ENCODE peak calls at places on chromosome 12, in seven cellular contexts. One of them, this sample, is unnamed.
A peak's percentile ranks its signal among the peaks of the same experiment; 100 is the strongest.

GRCh38 chr12:15689751-15690191 is 99.4 kb downstream of the EPS8 start:
- DNase-seq in AG09309: no peak
- DNase-seq in prostate gland: no peak
- DNase-seq in fibroblast of lung: no peak
- DNase-seq in fibroblast of mammary gland: no peak
- DNase-seq in fibroblast of pulmonary artery: no peak
- DNase-seq in CD8-positive, alpha-beta T cell: no peak
- DNase-seq in this sample: no peak

GRCh38 chr12:107079172-107080011 is 14.0 kb downstream of the CRY1 start:
- DNase-seq in AG09309: no peak
- DNase-seq in prostate gland: no peak
- DNase-seq in fibroblast of lung: peak; percentile 58
- DNase-seq in fibroblast of mammary gland: peak; percentile 64
- DNase-seq in fibroblast of pulmonary artery: peak; percentile 60
- DNase-seq in CD8-positive, alpha-beta T cell: no peak
- DNase-seq in this sample: no peak

GRCh38 chr12:101670007-101670671 is 27.3 kb upstream of the CHPT1 start:
- DNase-seq in AG09309: peak; percentile 29
- DNase-seq in prostate gland: no peak
- DNase-seq in fibroblast of lung: peak; percentile 27
- DNase-seq in fibroblast of mammary gland: peak; percentile 66
- DNase-seq in fibroblast of pulmonary artery: peak; percentile 69
- DNase-seq in CD8-positive, alpha-beta T cell: no peak
- DNase-seq in this sample: no peak

GRCh38 chr12:125882141-125882540 is 816.9 kb downstream of the AACS start:
- DNase-seq in AG09309: no peak
- DNase-seq in prostate gland: no peak
- DNase-seq in fibroblast of lung: peak; percentile 47
- DNase-seq in fibroblast of mammary gland: no peak
- DNase-seq in fibroblast of pulmonary artery: no peak
- DNase-seq in CD8-positive, alpha-beta T cell: no peak
- DNase-seq in this sample: no peak

GRCh38 chr12:123749355-123749754 is 12.7 kb upstream of the DNAH10 start:
- DNase-seq in AG09309: no peak
- DNase-seq in prostate gland: no peak
- DNase-seq in fibroblast of lung: no peak
- DNase-seq in fibroblast of mammary gland: no peak
- DNase-seq in fibroblast of pulmonary artery: no peak
- DNase-seq in CD8-positive, alpha-beta T cell: no peak
- DNase-seq in this sample: no peak

GRCh38 chr12:53867216-53868012 is 71.2 kb upstream of the HOXC13 start:
- DNase-seq in AG09309: no peak
- DNase-seq in prostate gland: no peak
- DNase-seq in fibroblast of lung: no peak
- DNase-seq in fibroblast of mammary gland: peak; percentile 19
- DNase-seq in fibroblast of pulmonary artery: no peak
- DNase-seq in CD8-positive, alpha-beta T cell: no peak
- DNase-seq in this sample: no peak

GRCh38 chr12:47718531-47718930 is 6.8 kb downstream of the ENDOU start:
- DNase-seq in AG09309: no peak
- DNase-seq in prostate gland: no peak
- DNase-seq in fibroblast of lung: no peak
- DNase-seq in fibroblast of mammary gland: no peak
- DNase-seq in fibroblast of pulmonary artery: no peak
- DNase-seq in CD8-positive, alpha-beta T cell: peak; percentile 31
- DNase-seq in this sample: no peak

GRCh38 chr12:121536058-121536928 is 44.5 kb downstream of the KDM2B start:
- DNase-seq in AG09309: peak; percentile 46
- DNase-seq in prostate gland: peak; percentile 62
- DNase-seq in fibroblast of lung: peak; percentile 83
- DNase-seq in fibroblast of mammary gland: peak; percentile 76
- DNase-seq in fibroblast of pulmonary artery: peak; percentile 85
- DNase-seq in CD8-positive, alpha-beta T cell: peak; percentile 81
- DNase-seq in this sample: peak; percentile 88

GRCh38 chr12:5047729-5048128 is 4.0 kb downstream of the KCNA5 start:
- DNase-seq in AG09309: no peak
- DNase-seq in prostate gland: no peak
- DNase-seq in fibroblast of lung: no peak
- DNase-seq in fibroblast of mammary gland: no peak
- DNase-seq in fibroblast of pulmonary artery: no peak
- DNase-seq in CD8-positive, alpha-beta T cell: no peak
- DNase-seq in this sample: no peak

GRCh38 chr12:113438523-113439300 is 16.5 kb downstream of the SDSL start:
- DNase-seq in AG09309: no peak
- DNase-seq in prostate gland: no peak
- DNase-seq in fibroblast of lung: no peak
- DNase-seq in fibroblast of mammary gland: no peak
- DNase-seq in fibroblast of pulmonary artery: no peak
- DNase-seq in CD8-positive, alpha-beta T cell: no peak
- DNase-seq in this sample: no peak

GRCh38 chr12:25644964-25645363 is 91.9 kb upstream of the LMNTD1 start:
- DNase-seq in AG09309: no peak
- DNase-seq in prostate gland: no peak
- DNase-seq in fibroblast of lung: no peak
- DNase-seq in fibroblast of mammary gland: peak; percentile 67
- DNase-seq in fibroblast of pulmonary artery: no peak
- DNase-seq in CD8-positive, alpha-beta T cell: no peak
- DNase-seq in this sample: no peak

GRCh38 chr12:21941522-21942376 is 523 bp upstream of the ABCC9 start:
- DNase-seq in AG09309: no peak
- DNase-seq in prostate gland: no peak
- DNase-seq in fibroblast of lung: peak; percentile 51
- DNase-seq in fibroblast of mammary gland: peak; percentile 69
- DNase-seq in fibroblast of pulmonary artery: peak; percentile 46
- DNase-seq in CD8-positive, alpha-beta T cell: no peak
- DNase-seq in this sample: peak; percentile 83
- TF ChIP-seq CTCF in AG09309: peak; percentile 73
- TF ChIP-seq CTCF in prostate gland: no peak
- TF ChIP-seq CTCF in fibroblast of lung: peak; percentile 58
- TF ChIP-seq CTCF in fibroblast of mammary gland: peak; percentile 54
- TF ChIP-seq CTCF in fibroblast of pulmonary artery: peak; percentile 48
- TF ChIP-seq CTCF in CD8-positive, alpha-beta T cell: no peak
- TF ChIP-seq CTCF in this sample: peak; percentile 48

GRCh38 chr12:42760550-42760949 is 171.0 kb upstream of the PRICKLE1 start:
- DNase-seq in AG09309: no peak
- DNase-seq in prostate gland: no peak
- DNase-seq in fibroblast of lung: no peak
- DNase-seq in fibroblast of mammary gland: peak; percentile 36
- DNase-seq in fibroblast of pulmonary artery: no peak
- DNase-seq in CD8-positive, alpha-beta T cell: no peak
- DNase-seq in this sample: no peak

GRCh38 chr12:42758806-42759205 is 169.3 kb upstream of the PRICKLE1 start:
- DNase-seq in AG09309: no peak
- DNase-seq in prostate gland: no peak
- DNase-seq in fibroblast of lung: peak; percentile 41
- DNase-seq in fibroblast of mammary gland: no peak
- DNase-seq in fibroblast of pulmonary artery: no peak
- DNase-seq in CD8-positive, alpha-beta T cell: no peak
- DNase-seq in this sample: no peak

GRCh38 chr12:42756841-42757661 is 167.5 kb upstream of the PRICKLE1 start:
- DNase-seq in AG09309: peak; percentile 80
- DNase-seq in prostate gland: no peak
- DNase-seq in fibroblast of lung: peak; percentile 100
- DNase-seq in fibroblast of mammary gland: peak; percentile 89
- DNase-seq in fibroblast of pulmonary artery: peak; percentile 80
- DNase-seq in CD8-positive, alpha-beta T cell: no peak
- DNase-seq in this sample: no peak

GRCh38 chr12:42759622-42760273 is 170.2 kb upstream of the PRICKLE1 start:
- DNase-seq in AG09309: peak; percentile 18
- DNase-seq in prostate gland: peak; percentile 76
- DNase-seq in fibroblast of lung: peak; percentile 76
- DNase-seq in fibroblast of mammary gland: peak; percentile 89
- DNase-seq in fibroblast of pulmonary artery: peak; percentile 84
- DNase-seq in CD8-positive, alpha-beta T cell: no peak
- DNase-seq in this sample: peak; percentile 72

GRCh38 chr12:42757735-42758134 is 168.2 kb upstream of the PRICKLE1 start:
- DNase-seq in AG09309: no peak
- DNase-seq in prostate gland: no peak
- DNase-seq in fibroblast of lung: no peak
- DNase-seq in fibroblast of mammary gland: no peak
- DNase-seq in fibroblast of pulmonary artery: no peak
- DNase-seq in CD8-positive, alpha-beta T cell: no peak
- DNase-seq in this sample: no peak
- H3K4me3 ChIP-seq in AG09309: no peak overlapping the region
- H3K4me3 ChIP-seq in prostate gland: no peak overlapping the region
- H3K4me3 ChIP-seq in fibroblast of lung: no peak overlapping the region
- H3K4me3 ChIP-seq in fibroblast of mammary gland: no peak overlapping the region
- H3K4me3 ChIP-seq in fibroblast of pulmonary artery: no peak overlapping the region
- H3K4me3 ChIP-seq in CD8-positive, alpha-beta T cell: no peak overlapping the region
- H3K4me3 ChIP-seq in this sample: no peak overlapping the region

GRCh38 chr12:323507-323906 is 60.9 kb upstream of the SLC6A13 start:
- DNase-seq in AG09309: no peak
- DNase-seq in prostate gland: no peak
- DNase-seq in fibroblast of lung: no peak
- DNase-seq in fibroblast of mammary gland: no peak
- DNase-seq in fibroblast of pulmonary artery: no peak
- DNase-seq in CD8-positive, alpha-beta T cell: no peak
- DNase-seq in this sample: no peak

GRCh38 chr12:325886-326285 is 63.2 kb downstream of the KDM5A start:
- DNase-seq in AG09309: no peak
- DNase-seq in prostate gland: no peak
- DNase-seq in fibroblast of lung: no peak
- DNase-seq in fibroblast of mammary gland: no peak
- DNase-seq in fibroblast of pulmonary artery: no peak
- DNase-seq in CD8-positive, alpha-beta T cell: no peak
- DNase-seq in this sample: no peak

GRCh38 chr12:319116-319515 is 56.5 kb upstream of the SLC6A13 start:
- DNase-seq in AG09309: no peak
- DNase-seq in prostate gland: no peak
- DNase-seq in fibroblast of lung: peak; percentile 33
- DNase-seq in fibroblast of mammary gland: no peak
- DNase-seq in fibroblast of pulmonary artery: no peak
- DNase-seq in CD8-positive, alpha-beta T cell: no peak
- DNase-seq in this sample: no peak

GRCh38 chr12:321606-322326 is 59.1 kb upstream of the SLC6A13 start:
- DNase-seq in AG09309: no peak
- DNase-seq in prostate gland: peak; percentile 39
- DNase-seq in fibroblast of lung: no peak
- DNase-seq in fibroblast of mammary gland: peak; percentile 15
- DNase-seq in fibroblast of pulmonary artery: peak; percentile 55
- DNase-seq in CD8-positive, alpha-beta T cell: no peak
- DNase-seq in this sample: no peak
- TF ChIP-seq CTCF in AG09309: no peak
- TF ChIP-seq CTCF in prostate gland: peak; percentile 54
- TF ChIP-seq CTCF in fibroblast of lung: peak; percentile 18
- TF ChIP-seq CTCF in fibroblast of mammary gland: peak; percentile 22
- TF ChIP-seq CTCF in fibroblast of pulmonary artery: peak; percentile 36
- TF ChIP-seq CTCF in CD8-positive, alpha-beta T cell: no peak
- TF ChIP-seq CTCF in this sample: no peak

DNA sequence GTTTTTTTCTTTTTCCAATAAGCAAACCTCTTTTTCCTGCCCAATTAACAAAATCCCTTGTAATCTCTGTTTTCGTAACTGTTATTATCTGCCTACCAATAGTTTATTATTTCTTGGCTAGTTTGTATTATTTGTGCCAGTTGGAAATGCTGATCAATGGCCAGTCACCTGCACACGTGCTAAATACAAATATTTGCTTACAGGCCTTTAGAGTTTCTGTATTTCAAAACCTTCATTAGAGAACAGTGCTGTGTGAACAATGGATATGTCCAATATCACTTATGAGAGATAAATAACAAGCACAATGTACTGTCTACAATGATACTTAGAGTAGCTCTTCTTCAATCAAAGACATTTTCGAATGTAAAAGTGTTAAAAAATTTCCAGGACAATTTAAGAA is 10.8 kb upstream of the DYRK2 start:
- DNase-seq in AG09309: no peak
- DNase-seq in prostate gland: no peak
- DNase-seq in fibroblast of lung: no peak
- DNase-seq in fibroblast of mammary gland: no peak
- DNase-seq in fibroblast of pulmonary artery: no peak
- DNase-seq in CD8-positive, alpha-beta T cell: no peak
- DNase-seq in this sample: no peak
- H3K4me3 ChIP-seq in AG09309: no peak overlapping the region
- H3K4me3 ChIP-seq in prostate gland: no peak overlapping the region
- H3K4me3 ChIP-seq in fibroblast of lung: no peak overlapping the region
- H3K4me3 ChIP-seq in fibroblast of mammary gland: no peak overlapping the region
- H3K4me3 ChIP-seq in fibroblast of pulmonary artery: no peak overlapping the region
- H3K4me3 ChIP-seq in CD8-positive, alpha-beta T cell: no peak overlapping the region
- H3K4me3 ChIP-seq in this sample: no peak overlapping the region

GRCh38 chr12:31659087-31659942 is at the start of gene ETFBKMT:
- DNase-seq in AG09309: peak; percentile 35
- DNase-seq in prostate gland: peak; percentile 89
- DNase-seq in fibroblast of lung: peak; percentile 91
- DNase-seq in fibroblast of mammary gland: peak; percentile 83
- DNase-seq in fibroblast of pulmonary artery: peak; percentile 86
- DNase-seq in CD8-positive, alpha-beta T cell: peak; percentile 94
- DNase-seq in this sample: peak; percentile 79
- TF ChIP-seq CTCF in AG09309: no peak
- TF ChIP-seq CTCF in prostate gland: peak; percentile 81
- TF ChIP-seq CTCF in fibroblast of lung: peak; percentile 27
- TF ChIP-seq CTCF in fibroblast of mammary gland: no peak
- TF ChIP-seq CTCF in fibroblast of pulmonary artery: peak; percentile 6
- TF ChIP-seq CTCF in CD8-positive, alpha-beta T cell: peak; percentile 22
- TF ChIP-seq CTCF in this sample: peak; percentile 79

DNA sequence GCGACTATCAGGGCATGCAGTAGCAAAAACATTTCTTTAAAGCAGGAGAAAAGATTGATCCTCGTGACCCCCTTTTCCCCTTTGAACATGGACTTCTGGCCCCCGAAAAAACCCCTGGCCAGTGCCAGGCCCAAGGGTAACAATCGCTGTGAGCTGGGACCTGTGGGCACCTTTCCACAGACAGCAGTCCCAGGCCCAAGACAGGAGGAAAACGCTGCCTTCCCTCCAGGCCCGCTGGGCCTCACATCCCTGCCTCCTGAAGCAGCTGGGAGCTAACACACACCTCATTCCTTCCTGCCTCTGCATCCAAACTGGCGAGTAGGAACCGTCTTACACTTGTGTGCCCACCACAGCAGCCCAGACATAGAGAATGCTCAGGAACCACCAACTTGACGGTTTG is 1.2 kb downstream of the VWF start:
- DNase-seq in AG09309: no peak
- DNase-seq in prostate gland: no peak
- DNase-seq in fibroblast of lung: no peak
- DNase-seq in fibroblast of mammary gland: no peak
- DNase-seq in fibroblast of pulmonary artery: no peak
- DNase-seq in CD8-positive, alpha-beta T cell: no peak
- DNase-seq in this sample: no peak
- H3K4me3 ChIP-seq in AG09309: no peak overlapping the region
- H3K4me3 ChIP-seq in prostate gland: peak overlapping the region; percentile 8
- H3K4me3 ChIP-seq in fibroblast of lung: no peak overlapping the region
- H3K4me3 ChIP-seq in fibroblast of mammary gland: no peak overlapping the region
- H3K4me3 ChIP-seq in fibroblast of pulmonary artery: no peak overlapping the region
- H3K4me3 ChIP-seq in CD8-positive, alpha-beta T cell: no peak overlapping the region
- H3K4me3 ChIP-seq in this sample: no peak overlapping the region

GRCh38 chr12:17079251-17079909 is 473.4 kb upstream of the LMO3 start:
- DNase-seq in AG09309: no peak
- DNase-seq in prostate gland: no peak
- DNase-seq in fibroblast of lung: no peak
- DNase-seq in fibroblast of mammary gland: no peak
- DNase-seq in fibroblast of pulmonary artery: no peak
- DNase-seq in CD8-positive, alpha-beta T cell: no peak
- DNase-seq in this sample: no peak
- TF ChIP-seq CTCF in AG09309: no peak
- TF ChIP-seq CTCF in prostate gland: no peak
- TF ChIP-seq CTCF in fibroblast of lung: no peak
- TF ChIP-seq CTCF in fibroblast of mammary gland: no peak
- TF ChIP-seq CTCF in fibroblast of pulmonary artery: no peak
- TF ChIP-seq CTCF in CD8-positive, alpha-beta T cell: no peak
- TF ChIP-seq CTCF in this sample: no peak

DNA sequence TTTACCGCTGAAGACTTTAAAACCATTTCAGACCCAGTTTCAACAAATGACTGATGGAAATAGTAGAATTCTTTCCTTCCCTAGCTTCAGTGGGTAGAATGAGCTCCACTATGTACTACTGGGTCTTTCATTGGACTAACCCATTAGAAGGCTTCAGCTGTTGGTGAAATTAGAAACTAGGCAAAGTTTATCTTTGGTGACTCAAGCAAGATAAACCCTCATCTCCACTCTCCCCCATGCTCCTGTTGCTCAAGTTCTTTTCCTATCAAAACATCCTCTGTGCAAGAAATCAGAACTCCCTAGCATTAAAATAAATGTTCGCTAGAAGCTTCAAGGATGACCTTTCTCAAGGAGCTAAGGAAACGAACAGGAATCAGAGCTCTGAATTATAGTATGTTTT is 159.2 kb downstream of the PAWR start:
- DNase-seq in AG09309: no peak
- DNase-seq in prostate gland: no peak
- DNase-seq in fibroblast of lung: peak; percentile 79
- DNase-seq in fibroblast of mammary gland: no peak
- DNase-seq in fibroblast of pulmonary artery: peak; percentile 53
- DNase-seq in CD8-positive, alpha-beta T cell: no peak
- DNase-seq in this sample: no peak
- H3K4me3 ChIP-seq in AG09309: no peak overlapping the region
- H3K4me3 ChIP-seq in prostate gland: no peak overlapping the region
- H3K4me3 ChIP-seq in fibroblast of lung: no peak overlapping the region
- H3K4me3 ChIP-seq in fibroblast of mammary gland: no peak overlapping the region
- H3K4me3 ChIP-seq in fibroblast of pulmonary artery: no peak overlapping the region
- H3K4me3 ChIP-seq in CD8-positive, alpha-beta T cell: no peak overlapping the region
- H3K4me3 ChIP-seq in this sample: no peak overlapping the region